ENCODE peak calls at places on chromosome 17, in eight cellular contexts. H is lower lobe of right lung; D is adrenal gland; A is heart right ventricle; Z is body of pancreas; P is osteoblast; F is CD4-positive, alpha-beta T cell; B is Karpas-422. L is an unnamed sample.
A peak's percentile ranks its signal among the peaks of the same experiment; 100 is the strongest.

GRCh38 chr17:70071620-70072019 is 3.4 kb upstream of the KCNJ16 start:
- DNase-seq in P (no peak), Z (no peak), B (no peak), H (no peak), A (no peak), D (no peak), F (no peak), L (no peak)

GRCh38 chr17:42562845-42563509 is 1.0 kb downstream of the COASY start:
- DNase-seq in B (peak; percentile 69), D (peak; percentile 41), H (no peak), F (no peak), Z (peak; percentile 42), P (no peak), A (no peak), L (no peak)

GRCh38 chr17:45574376-45574775 is 83.9 kb upstream of the PLEKHM1 start:
- DNase-seq in H (no peak), A (no peak), D (no peak), Z (no peak), P (no peak), B (peak; percentile 40), F (no peak), L (no peak)

GRCh38 chr17:60305141-60305540 is 86.8 kb downstream of the USP32 start:
- DNase-seq in Z (no peak), F (no peak), P (no peak), A (no peak), D (no peak), H (no peak), B (peak; percentile 88), L (no peak)

GRCh38 chr17:40622509-40622928 is 25.1 kb downstream of the SMARCE1 start:
- DNase-seq in P (no peak), F (no peak), H (no peak), A (no peak), D (no peak), B (no peak), Z (no peak), L (peak; percentile 61)

GRCh38 chr17:73546770-73547345 is 97.4 kb downstream of the SDK2 start:
- DNase-seq in D (peak; percentile 29), H (peak; percentile 88), P (peak; percentile 69), A (no peak), B (peak; percentile 83), F (peak; percentile 37), Z (no peak), L (peak; percentile 60)

GRCh38 chr17:54901230-54901847 is 687 bp downstream of the TOM1L1 start:
- DNase-seq in P (peak; percentile 68), H (no peak), A (no peak), F (no peak), B (no peak), D (no peak), Z (peak; percentile 19), L (no peak)

GRCh38 chr17:8185580-8186445 is 4.2 kb downstream of the BORCS6 start:
- DNase-seq in D (peak; percentile 92), Z (peak; percentile 92), B (peak; percentile 94), H (peak; percentile 88), P (peak; percentile 90), A (peak; percentile 93), F (peak; percentile 90), L (peak; percentile 83)

DNA sequence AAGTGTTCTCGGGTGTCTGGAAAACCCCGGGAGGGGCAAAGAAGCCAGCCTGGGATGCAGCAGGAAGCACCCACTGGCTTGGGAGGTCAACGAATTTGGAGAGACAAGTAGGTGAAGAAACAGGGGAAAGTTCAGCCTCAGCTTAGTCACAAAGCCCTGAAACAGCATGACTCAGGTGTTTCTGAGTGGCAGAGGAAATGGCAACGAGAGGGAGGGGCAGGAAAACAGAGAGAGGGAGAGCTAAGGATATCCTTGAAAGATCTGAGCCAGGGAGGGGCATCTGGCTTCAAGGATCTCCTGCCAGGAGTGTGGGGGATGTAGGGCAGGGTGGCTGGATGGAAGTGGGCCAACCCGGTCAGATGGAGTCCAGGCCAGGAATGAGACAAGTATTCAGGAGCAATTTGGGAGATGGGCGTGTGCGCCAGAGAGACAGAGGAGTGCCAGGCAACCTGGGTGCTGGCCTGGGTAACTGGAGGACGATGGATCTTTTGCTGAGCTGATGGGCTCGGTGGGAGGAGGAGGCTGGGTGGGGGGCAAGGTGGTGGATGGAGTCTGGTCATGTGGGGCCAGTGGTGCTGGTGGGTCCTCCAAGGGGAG is 27.2 kb downstream of the ABCC3 start:
- DNase-seq in D (peak; percentile 94), Z (peak; percentile 87), F (no peak), B (no peak), H (peak; percentile 64), P (peak; percentile 98), A (no peak), L (no peak)
- H3K27ac ChIP-seq in D (peak overlapping the region; percentile 87), Z (peak overlapping the region; percentile 68), F (no peak overlapping the region), B (no peak overlapping the region), H (peak overlapping the region; percentile 65), P (peak overlapping the region; percentile 62), A (no peak overlapping the region), L (no peak overlapping the region)

GRCh38 chr17:36864230-36864629 is 73.0 kb upstream of the LHX1 start:
- DNase-seq in B (no peak), P (no peak), Z (no peak), H (no peak), D (no peak), A (no peak), F (no peak), L (no peak)

GRCh38 chr17:36861531-36861930 is 75.7 kb upstream of the LHX1 start:
- DNase-seq in Z (no peak), B (no peak), D (no peak), A (no peak), H (no peak), P (no peak), F (no peak), L (no peak)

GRCh38 chr17:36863676-36864075 is 73.6 kb upstream of the LHX1 start:
- DNase-seq in P (no peak), B (no peak), F (no peak), Z (no peak), D (no peak), A (no peak), H (no peak), L (no peak)

GRCh38 chr17:36862116-36862920 is 75.0 kb upstream of the LHX1 start:
- DNase-seq in A (no peak), F (no peak), H (no peak), P (no peak), Z (no peak), D (no peak), B (no peak), L (no peak)

DNA sequence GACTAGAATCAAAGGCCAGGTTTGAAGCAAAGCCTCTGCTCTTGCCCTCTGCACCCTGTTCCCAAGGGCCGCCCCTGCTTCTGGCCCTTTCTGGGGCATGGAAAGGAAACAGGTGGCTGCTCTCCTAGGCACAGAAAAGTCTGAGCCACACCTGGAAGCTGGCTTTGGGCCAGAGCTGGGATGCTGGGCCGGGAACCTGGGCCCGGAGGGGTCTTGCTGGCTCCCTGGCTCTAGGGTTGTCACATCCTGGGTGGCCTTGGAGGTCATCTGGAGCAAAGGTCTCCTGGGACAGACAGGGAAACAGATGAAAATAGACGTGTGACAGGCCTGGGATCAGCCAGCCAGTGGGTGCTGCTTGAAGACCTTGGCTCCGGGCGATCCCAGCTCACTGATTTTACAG is 74.1 kb upstream of the LHX1 start:
- DNase-seq in A (no peak), B (no peak), F (no peak), Z (no peak), P (no peak), H (no peak), D (no peak), L (no peak)
- H3K27ac ChIP-seq in A (no peak overlapping the region), B (no peak overlapping the region), F (no peak overlapping the region), Z (no peak overlapping the region), P (no peak overlapping the region), H (no peak overlapping the region), D (no peak overlapping the region), L (no peak overlapping the region)

GRCh38 chr17:71919181-71919580 is 201.6 kb upstream of the SOX9 start:
- DNase-seq in A (no peak), F (no peak), D (no peak), H (no peak), Z (no peak), P (no peak), B (no peak), L (no peak)

GRCh38 chr17:71926746-71927398 is 193.9 kb upstream of the SOX9 start:
- DNase-seq in P (no peak), Z (no peak), B (no peak), F (no peak), H (no peak), A (no peak), D (no peak), L (no peak)

GRCh38 chr17:71921726-71922320 is 199.0 kb upstream of the SOX9 start:
- DNase-seq in Z (no peak), D (no peak), A (no peak), F (no peak), P (peak; percentile 62), H (no peak), B (no peak), L (no peak)

GRCh38 chr17:71919896-71920295 is 200.9 kb upstream of the SOX9 start:
- DNase-seq in H (no peak), F (no peak), D (no peak), Z (no peak), A (no peak), P (no peak), B (no peak), L (no peak)

DNA sequence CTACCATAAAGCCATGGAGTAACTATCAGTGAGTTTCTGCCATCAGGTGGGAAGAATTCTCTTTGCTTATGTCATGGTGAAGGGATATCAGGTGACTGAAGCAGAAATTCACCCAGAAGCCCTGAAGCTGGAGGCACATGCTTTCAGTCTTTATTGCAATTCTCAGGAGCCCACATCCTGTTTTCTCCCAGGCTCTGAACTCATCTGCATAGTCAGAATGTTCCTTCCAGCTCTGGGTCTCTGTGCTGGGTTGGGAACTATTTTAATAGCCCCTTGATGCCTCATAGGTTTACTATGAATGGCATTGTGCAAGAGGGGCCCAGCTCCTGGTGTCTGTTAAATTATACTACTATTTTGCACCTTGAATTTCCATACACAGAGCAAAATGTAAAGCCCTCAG is 198.4 kb upstream of the SOX9 start:
- DNase-seq in A (no peak), B (no peak), Z (no peak), F (no peak), H (no peak), D (no peak), P (peak; percentile 43), L (no peak)
- H3K27ac ChIP-seq in A (no peak overlapping the region), B (no peak overlapping the region), Z (no peak overlapping the region), F (no peak overlapping the region), H (no peak overlapping the region), D (no peak overlapping the region), P (peak overlapping the region; percentile 15), L (no peak overlapping the region)

GRCh38 chr17:77472837-77473214 is 332.1 kb downstream of the SEC14L1 start:
- DNase-seq in B (no peak), A (peak; percentile 51), Z (no peak), F (no peak), H (no peak), P (peak; percentile 21), D (no peak), L (no peak)

GRCh38 chr17:77470330-77470786 is 329.6 kb downstream of the SEC14L1 start:
- DNase-seq in A (no peak), H (no peak), Z (no peak), D (no peak), F (no peak), B (no peak), P (peak; percentile 13), L (no peak)

GRCh38 chr17:77471984-77472836 is 331.4 kb downstream of the SEC14L1 start:
- DNase-seq in Z (peak; percentile 39), D (no peak), P (peak; percentile 86), F (no peak), A (peak; percentile 63), H (peak; percentile 65), B (peak; percentile 88), L (no peak)

GRCh38 chr17:77468897-77469296 is 328.1 kb downstream of the SEC14L1 start:
- DNase-seq in F (no peak), Z (no peak), A (no peak), H (no peak), D (no peak), B (no peak), P (peak; percentile 85), L (no peak)

DNA sequence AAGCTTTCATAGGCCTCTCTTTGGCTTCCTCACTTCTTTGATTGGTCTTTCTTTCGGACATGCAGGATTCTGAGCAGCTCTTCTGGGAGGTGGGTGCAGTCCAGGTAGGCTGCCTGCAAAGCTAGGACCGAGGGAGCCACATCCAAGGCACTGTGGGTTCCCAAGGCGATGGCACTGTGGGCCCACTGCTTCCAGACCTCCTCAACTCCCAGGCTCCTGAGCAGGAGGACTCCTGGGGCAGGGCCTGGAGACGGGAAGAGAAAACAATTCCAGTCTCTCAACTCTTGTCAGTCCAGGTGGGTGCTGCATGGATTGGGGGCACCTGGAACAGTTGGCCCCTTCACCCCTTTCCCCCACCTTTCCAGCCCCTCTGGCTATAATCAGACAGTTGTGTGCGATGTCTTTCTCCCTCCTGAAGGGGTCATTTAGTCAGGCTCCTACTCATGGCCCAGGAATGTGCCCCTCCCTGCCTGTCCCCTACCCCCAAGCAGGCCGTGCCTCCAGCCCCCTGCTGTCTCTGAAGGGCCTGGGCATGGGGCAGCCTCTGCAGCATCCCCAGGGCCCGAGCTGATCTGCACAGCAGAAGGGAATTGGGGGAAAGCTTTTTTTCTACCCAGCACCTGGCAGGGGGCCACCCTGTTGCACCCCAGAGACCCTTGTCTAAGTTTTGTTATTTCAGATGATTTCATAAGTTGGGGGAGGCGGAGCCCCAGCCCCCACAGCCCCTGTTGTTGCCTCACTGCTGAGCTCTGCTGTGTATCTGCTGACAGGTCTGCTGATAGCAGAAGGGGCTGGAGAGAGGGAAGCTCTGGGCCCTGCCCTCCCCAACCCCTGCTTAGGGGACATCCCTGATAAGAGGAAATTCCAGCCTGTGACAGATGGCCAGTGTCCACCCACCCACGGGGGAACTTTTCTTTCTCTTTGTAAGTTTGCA is 330.3 kb downstream of the SEC14L1 start:
- DNase-seq in F (no peak), H (no peak), A (peak; percentile 64), Z (no peak), B (peak; percentile 84), P (peak; percentile 83), D (peak; percentile 59), L (no peak)
- H3K27ac ChIP-seq in F (peak overlapping the region; percentile 62), H (peak overlapping the region; percentile 78), A (peak overlapping the region; percentile 88), Z (peak overlapping the region; percentile 68), B (peak overlapping the region; percentile 98), P (peak overlapping the region; percentile 96), D (peak overlapping the region; percentile 77), L (no peak overlapping the region)